ENCODE peak calls at places on chromosomes 4 and X, in eight cellular contexts. B, T, A, F, H, N, Y and U are unnamed samples.

GRCh38 chr4:83231620-83232056 is 53.0 kb downstream of the COQ2 start:
- DNase-seq in T (no peak), N (peak), Y (no peak), B (no peak), H (no peak), A (no peak), F (no peak), U (no peak)

GRCh38 chrX:79524642-79525041 is 157.5 kb upstream of the ITM2A start:
- DNase-seq in F (no peak), H (peak), T (no peak), B (no peak), Y (no peak), N (peak), A (no peak), U (peak)

GRCh38 chr4:6322761-6323566 is 53.3 kb downstream of the WFS1 start:
- DNase-seq in T (no peak), F (no peak), H (no peak), B (no peak), N (no peak), Y (no peak), A (peak), U (no peak)

GRCh38 chr4:85842540-85842939 is 367.6 kb downstream of the ARHGAP24 start:
- DNase-seq in F (peak), N (no peak), B (no peak), T (no peak), Y (peak), H (no peak), A (no peak), U (no peak)

GRCh38 chr4:6386091-6386490 is 86.3 kb downstream of the PPP2R2C start:
- DNase-seq in N (no peak), H (no peak), Y (no peak), B (no peak), F (no peak), A (no peak), T (no peak), U (no peak)

GRCh38 chrX:120485562-120486520 is 16.7 kb upstream of the LAMP2 start:
- DNase-seq in F (peak), Y (peak), A (peak), B (peak), H (peak), N (peak), T (peak), U (peak)

GRCh38 chr4:40040908-40041307 is 15.7 kb upstream of the N4BP2 start:
- DNase-seq in F (no peak), H (no peak), T (no peak), Y (no peak), N (no peak), A (no peak), B (no peak), U (no peak)

GRCh38 chrX:15877380-15877779 is 22.8 kb upstream of the AP1S2 start:
- DNase-seq in B (peak), Y (peak), A (peak), H (no peak), F (no peak), N (peak), T (no peak), U (no peak)

GRCh38 chr4:88230953-88231835 is 53.2 kb downstream of the PPM1K start:
- DNase-seq in N (peak), A (no peak), T (no peak), H (no peak), F (no peak), B (peak), Y (peak), U (no peak)

GRCh38 chr4:27198971-27199370 is 338.3 kb downstream of the STIM2 start:
- DNase-seq in Y (no peak), B (no peak), N (no peak), F (no peak), H (no peak), T (peak), A (no peak), U (no peak)
- TF ChIP-seq CTCF in Y (no peak), B (no peak), N (no peak), F (no peak), H (no peak), T (no peak), A (no peak), U (no peak)

DNA sequence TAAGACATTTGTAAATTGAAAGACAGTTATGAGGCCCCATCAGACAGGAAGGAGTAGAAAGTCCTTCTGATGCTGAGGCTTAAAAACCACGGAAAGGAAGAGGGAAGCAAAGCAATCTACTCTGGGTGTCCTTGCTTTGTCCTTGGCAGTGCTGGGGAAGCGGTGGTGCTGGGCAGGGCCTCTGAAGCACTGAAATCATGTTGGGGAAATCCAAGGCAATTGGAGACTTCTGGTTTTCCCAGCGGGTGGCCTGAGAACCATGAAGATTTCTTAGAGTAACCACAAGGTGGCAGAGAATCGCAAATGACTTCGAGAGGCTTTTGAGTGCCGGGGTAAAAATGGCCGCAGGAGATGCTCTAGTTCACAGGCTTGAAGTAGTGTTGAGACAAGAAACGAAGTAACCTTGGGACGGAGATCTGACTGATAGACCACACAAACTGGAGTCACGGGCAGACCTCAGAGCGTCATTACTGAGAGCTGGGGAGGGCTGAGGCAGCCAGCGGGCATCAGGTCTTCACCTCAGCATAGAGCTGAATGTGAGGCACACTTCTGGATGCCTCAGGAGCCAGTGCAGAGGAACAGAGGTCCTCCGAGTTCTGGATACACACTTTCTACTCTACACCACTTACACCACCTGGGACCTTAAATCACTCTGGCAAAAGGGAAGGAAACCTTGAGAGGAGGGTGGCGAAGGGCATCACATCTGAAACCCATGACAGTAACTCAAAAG is 130.7 kb upstream of the GPRIN3 start:
- DNase-seq in H (peak), N (peak), T (peak), Y (peak), B (peak), F (peak), A (no peak), U (peak)
- TF ChIP-seq CTCF in H (no peak), N (peak), T (peak), Y (peak), B (peak), F (peak), A (no peak), U (peak)

GRCh38 chrX:44232100-44232499 is 111.4 kb downstream of the EFHC2 start:
- DNase-seq in Y (no peak), N (no peak), T (no peak), B (no peak), H (no peak), F (no peak), A (no peak), U (no peak)

GRCh38 chrX:44234541-44234940 is 108.9 kb downstream of the EFHC2 start:
- DNase-seq in B (no peak), T (no peak), Y (no peak), H (no peak), F (no peak), N (no peak), A (no peak), U (no peak)

GRCh38 chrX:44234116-44234515 is 109.4 kb downstream of the EFHC2 start:
- DNase-seq in H (no peak), T (no peak), F (no peak), Y (no peak), N (no peak), A (no peak), B (no peak), U (no peak)

GRCh38 chrX:44239036-44239435 is 104.4 kb downstream of the EFHC2 start:
- DNase-seq in B (no peak), H (no peak), F (no peak), Y (no peak), T (no peak), A (no peak), N (no peak), U (no peak)

GRCh38 chrX:44235534-44235933 is 107.9 kb downstream of the EFHC2 start:
- DNase-seq in T (no peak), F (no peak), Y (no peak), N (no peak), B (no peak), A (no peak), H (no peak), U (no peak)
- TF ChIP-seq CTCF in T (no peak), F (no peak), Y (no peak), N (no peak), B (no peak), A (no peak), H (no peak), U (no peak)

GRCh38 chrX:107429090-107429489 is 20.4 kb upstream of the FRMPD3 start:
- DNase-seq in F (peak), N (peak), Y (peak), B (peak), T (peak), H (peak), A (no peak), U (no peak)
- TF ChIP-seq CTCF in F (peak), N (peak), Y (peak), B (peak), T (peak), H (peak), A (no peak), U (peak)

GRCh38 chrX:55668084-55668483 is 44.9 kb downstream of the FOXR2 start:
- DNase-seq in F (no peak), T (no peak), A (no peak), N (no peak), B (no peak), H (no peak), Y (no peak), U (no peak)

DNA sequence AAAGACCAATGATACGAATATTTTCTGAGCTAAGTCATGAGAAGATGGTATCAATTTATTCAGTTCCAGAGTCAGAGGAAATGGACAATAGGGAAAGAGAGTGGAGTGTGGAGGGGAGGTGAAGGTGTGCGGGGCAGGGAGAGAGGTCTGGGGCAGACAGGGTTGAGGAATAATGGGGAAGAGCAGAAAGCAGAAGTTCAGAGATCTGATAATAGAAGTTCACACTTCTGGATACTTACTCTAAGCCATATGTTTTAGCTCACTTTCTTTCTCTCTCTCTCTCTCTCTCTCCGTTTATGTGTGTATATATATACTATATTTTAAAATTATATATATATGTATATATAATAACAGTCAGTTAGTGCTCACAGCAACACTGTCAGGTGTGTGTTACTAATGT is 40.4 kb downstream of the FOXR2 start:
- DNase-seq in N (no peak), Y (no peak), F (no peak), B (no peak), H (no peak), A (no peak), T (no peak), U (no peak)
- TF ChIP-seq CTCF in N (no peak), Y (no peak), F (no peak), B (no peak), H (no peak), A (no peak), T (no peak), U (no peak)

DNA sequence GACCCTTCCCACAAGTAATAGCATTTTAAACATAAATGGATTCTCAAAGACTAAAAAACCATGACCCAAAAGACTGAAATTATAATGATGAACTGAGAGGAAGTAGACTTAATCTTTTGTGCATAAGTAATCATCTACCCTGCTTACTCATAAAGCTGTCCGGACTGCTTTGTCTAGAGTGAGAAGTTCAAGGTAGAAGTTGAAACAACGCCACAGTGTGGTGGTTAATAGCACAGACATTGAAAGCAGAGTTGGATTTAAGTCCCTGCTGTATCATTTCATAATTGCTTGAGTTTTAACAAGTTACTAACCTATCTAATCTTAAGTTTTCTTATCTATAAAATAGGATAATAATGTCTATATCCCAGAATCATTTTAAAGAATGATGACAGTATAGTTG is 346.5 kb downstream of the CENPC start:
- DNase-seq in F (no peak), B (peak), H (peak), Y (no peak), T (peak), A (no peak), N (peak), U (no peak)
- TF ChIP-seq CTCF in F (peak), B (peak), H (no peak), Y (no peak), T (peak), A (no peak), N (peak), U (peak)

GRCh38 chr4:95250544-95251137 is 298.1 kb downstream of the UNC5C start:
- DNase-seq in A (no peak), B (no peak), H (peak), F (no peak), T (no peak), Y (no peak), N (no peak), U (no peak)

GRCh38 chr4:95256108-95256835 is 292.5 kb downstream of the UNC5C start:
- DNase-seq in A (no peak), N (peak), B (no peak), Y (peak), T (no peak), F (no peak), H (no peak), U (no peak)

GRCh38 chr4:95251568-95251967 is 297.2 kb downstream of the UNC5C start:
- DNase-seq in B (no peak), F (no peak), H (no peak), Y (no peak), A (no peak), N (no peak), T (no peak), U (no peak)

GRCh38 chr4:95255396-95256107 is 293.2 kb downstream of the UNC5C start:
- DNase-seq in H (no peak), N (peak), B (peak), A (no peak), F (no peak), Y (peak), T (no peak), U (no peak)
- TF ChIP-seq CTCF in H (no peak), N (no peak), B (no peak), A (no peak), F (no peak), Y (no peak), T (no peak), U (no peak)

DNA sequence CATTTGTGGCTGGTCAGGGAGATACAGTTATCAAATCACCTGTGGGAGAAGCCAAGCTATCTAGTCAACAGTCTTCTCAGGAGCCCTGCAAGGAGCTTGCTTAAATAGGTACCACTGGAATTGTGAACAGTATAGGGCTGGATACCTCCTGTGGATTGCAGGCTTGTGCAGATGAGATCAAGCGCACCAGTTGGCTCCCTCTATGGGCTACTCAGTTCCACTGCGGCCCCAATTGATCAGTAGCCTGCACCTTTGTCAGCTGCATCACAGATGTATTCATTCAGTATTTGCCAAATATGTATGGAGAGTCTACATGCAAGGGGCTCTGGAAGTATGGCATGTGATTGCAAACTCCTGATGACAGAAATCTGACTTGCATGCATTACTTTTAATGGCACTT is 28.6 kb downstream of the TEX13A start:
- DNase-seq in A (no peak), B (no peak), T (peak), N (peak), Y (no peak), F (peak), H (peak), U (peak)
- TF ChIP-seq CTCF in A (peak), B (peak), T (peak), N (peak), Y (peak), F (no peak), H (no peak), U (peak)